ENCODE peak calls at places on chromosomes 5 and 9, in five cellular contexts. D is mammary epithelial cell, Q is PC-9, C is HepG2, Y is AG04450. F is an unnamed sample.

GRCh38 chr5:56530031-56530430 is 285.3 kb upstream of the MAP3K1 start:
- DNase-seq in C (no peak), D (no peak), Y (no peak), Q (no peak), F (no peak)

GRCh38 chr5:96567188-96567587 is 95.0 kb upstream of the CAST start:
- DNase-seq in C (no peak), D (peak), Y (no peak), Q (no peak), F (no peak)

GRCh38 chr9:81632599-81632998 is 56.7 kb downstream of the TLE1 start:
- DNase-seq in D (no peak), C (no peak), Y (no peak), Q (peak), F (no peak)

GRCh38 chr9:114621975-114622609 is 11.0 kb downstream of the TMEM268 start:
- DNase-seq in Y (peak), C (no peak), D (peak), Q (no peak), F (no peak)

GRCh38 chr9:130720762-130721161 is 27.2 kb downstream of the EXOSC2 start:
- DNase-seq in D (no peak), Q (no peak), C (no peak), Y (no peak), F (no peak)

GRCh38 chr9:136551401-136552116 is 5.7 kb upstream of the NOTCH1 start:
- DNase-seq in C (no peak), Y (no peak), D (peak), Q (peak), F (no peak)

GRCh38 chr5:174427304-174427703 is 297.1 kb upstream of the MSX2 start:
- DNase-seq in Q (no peak), Y (no peak), D (no peak), C (no peak), F (no peak)

GRCh38 chr5:95723632-95724369 is 7.3 kb upstream of the RHOBTB3 start:
- DNase-seq in Q (no peak), C (no peak), D (no peak), Y (no peak), F (no peak)

GRCh38 chr5:112475747-112476435 is 56.8 kb upstream of the EPB41L4A start:
- DNase-seq in Y (no peak), Q (no peak), C (no peak), D (peak), F (no peak)

GRCh38 chr5:101390317-101390908 is 487.3 kb upstream of the ST8SIA4 start:
- DNase-seq in D (peak), C (peak), Q (no peak), Y (peak), F (peak)

GRCh38 chr5:31270396-31270795 is 76.9 kb downstream of the CDH6 start:
- DNase-seq in D (no peak), Y (no peak), C (peak), Q (no peak), F (no peak)

GRCh38 chr5:102670224-102670836 is 84.8 kb upstream of the PAM start:
- DNase-seq in D (peak), C (peak), Y (no peak), Q (no peak), F (no peak)

GRCh38 chr5:147223951-147224791 is 10.7 kb upstream of the STK32A start:
- DNase-seq in Y (no peak), C (peak), Q (no peak), D (peak), F (no peak)

GRCh38 chr5:32542216-32543059 is 42.9 kb upstream of the SUB1 start:
- DNase-seq in C (no peak), Y (no peak), D (no peak), Q (no peak), F (no peak)

GRCh38 chr9:81032831-81033230 is 656.5 kb downstream of the TLE1 start:
- DNase-seq in C (no peak), Q (no peak), Y (no peak), D (peak), F (no peak)

GRCh38 chr9:78295177-78295575 is 1.7 kb upstream of the PSAT1 start:
- DNase-seq in Y (no peak), D (no peak), C (no peak), Q (no peak), F (no peak)

GRCh38 chr9:114372971-114373591 is 14.7 kb downstream of the AKNA start:
- DNase-seq in C (no peak), D (no peak), Y (no peak), Q (no peak), F (no peak)

GRCh38 chr5:150320048-150320555 is 17.4 kb upstream of the ARSI start:
- DNase-seq in Q (peak), D (peak), Y (no peak), C (no peak), F (no peak)

GRCh38 chr5:137833463-137833862 is 34.2 kb upstream of the MYOT start:
- DNase-seq in D (peak), Y (no peak), Q (peak), C (peak), F (peak)

GRCh38 chr5:103573411-103573810 is 10.8 kb upstream of the NUDT12 start:
- DNase-seq in C (no peak), Q (no peak), Y (no peak), D (no peak), F (no peak)

GRCh38 chr5:173020643-173021042 is 35.5 kb upstream of the CREBRF start:
- DNase-seq in Q (no peak), C (no peak), D (no peak), Y (no peak), F (no peak)

GRCh38 chr5:140345919-140346347 is 470 bp downstream of the HBEGF start:
- DNase-seq in C (peak), D (peak), Q (peak), Y (no peak), F (no peak)

GRCh38 chr5:53779541-53779981 is 219.1 kb downstream of the NDUFS4 start:
- DNase-seq in Y (peak), C (no peak), D (peak), Q (no peak), F (no peak)

GRCh38 chr5:37047947-37048346 is 171.4 kb downstream of the NIPBL start:
- DNase-seq in C (no peak), D (no peak), Q (no peak), Y (no peak), F (no peak)

GRCh38 chr5:64347308-64347707 is 158.5 kb upstream of the RGS7BP start:
- DNase-seq in Y (no peak), C (no peak), Q (no peak), D (no peak), F (peak)

DNA sequence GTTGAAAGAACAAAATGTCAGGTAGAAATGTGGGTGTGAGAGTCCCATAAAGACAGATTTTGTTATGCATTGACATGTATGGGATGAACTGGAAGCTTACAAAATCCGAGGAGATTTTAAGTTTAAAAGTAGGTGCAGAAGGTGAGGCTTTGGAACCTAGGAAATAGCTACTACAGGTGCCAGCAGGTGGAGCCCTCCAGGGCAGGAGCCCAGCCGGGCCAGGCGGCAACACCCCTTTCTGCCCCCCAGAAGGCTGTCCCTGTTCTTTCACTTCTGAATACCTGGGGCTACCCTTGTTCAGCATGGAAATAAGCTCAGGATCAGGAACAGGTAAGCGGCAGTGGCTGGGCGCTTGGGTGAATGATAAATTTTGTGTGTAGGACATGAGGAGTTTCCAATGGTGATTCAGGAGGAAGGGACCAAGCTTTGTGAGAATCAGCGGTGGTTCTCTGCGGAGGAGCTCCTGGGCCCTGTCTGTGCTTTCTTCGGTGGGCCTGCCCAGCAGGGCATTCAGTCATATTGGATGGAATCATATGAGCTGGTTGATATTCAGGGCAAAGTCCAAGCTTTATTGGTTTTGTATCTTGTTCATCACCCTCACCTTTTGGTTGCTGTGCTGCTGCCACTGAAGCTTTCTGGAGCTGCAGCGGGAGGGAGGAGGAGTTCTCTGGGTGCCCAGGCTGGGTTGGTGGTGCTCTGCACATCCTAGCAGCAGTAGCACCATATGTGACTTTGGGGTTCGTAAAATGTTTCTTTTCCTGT is 12.3 kb downstream of the PCBD2 start:
- DNase-seq in D (no peak), Q (no peak), Y (no peak), C (peak), F (no peak)
- TF ChIP-seq CTCF in D (peak), Q (peak), Y (peak), C (peak), F (peak)

DNA sequence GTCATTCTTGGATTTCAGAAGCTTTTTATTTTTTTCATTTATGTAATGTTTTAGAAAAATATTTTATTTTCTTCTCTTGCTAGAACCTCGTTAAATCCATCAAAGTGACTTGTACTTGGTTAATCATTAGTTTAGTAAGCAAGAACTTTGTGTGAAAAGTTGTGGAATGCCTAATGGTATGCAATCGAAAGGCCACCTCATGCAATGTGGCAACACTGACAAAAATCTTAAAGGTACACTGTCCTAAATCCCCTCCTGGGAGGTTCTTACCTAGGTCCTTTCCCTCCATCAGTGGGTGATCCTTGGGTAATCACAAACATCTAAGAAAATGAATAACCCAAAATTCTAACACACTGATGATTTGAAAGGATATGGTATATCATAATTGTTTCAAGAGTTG is 304.2 kb downstream of the DNAH5 start:
- DNase-seq in Y (no peak), Q (no peak), D (no peak), C (no peak), F (no peak)
- TF ChIP-seq CTCF in Y (no peak), Q (no peak), D (no peak), C (no peak), F (no peak)

DNA sequence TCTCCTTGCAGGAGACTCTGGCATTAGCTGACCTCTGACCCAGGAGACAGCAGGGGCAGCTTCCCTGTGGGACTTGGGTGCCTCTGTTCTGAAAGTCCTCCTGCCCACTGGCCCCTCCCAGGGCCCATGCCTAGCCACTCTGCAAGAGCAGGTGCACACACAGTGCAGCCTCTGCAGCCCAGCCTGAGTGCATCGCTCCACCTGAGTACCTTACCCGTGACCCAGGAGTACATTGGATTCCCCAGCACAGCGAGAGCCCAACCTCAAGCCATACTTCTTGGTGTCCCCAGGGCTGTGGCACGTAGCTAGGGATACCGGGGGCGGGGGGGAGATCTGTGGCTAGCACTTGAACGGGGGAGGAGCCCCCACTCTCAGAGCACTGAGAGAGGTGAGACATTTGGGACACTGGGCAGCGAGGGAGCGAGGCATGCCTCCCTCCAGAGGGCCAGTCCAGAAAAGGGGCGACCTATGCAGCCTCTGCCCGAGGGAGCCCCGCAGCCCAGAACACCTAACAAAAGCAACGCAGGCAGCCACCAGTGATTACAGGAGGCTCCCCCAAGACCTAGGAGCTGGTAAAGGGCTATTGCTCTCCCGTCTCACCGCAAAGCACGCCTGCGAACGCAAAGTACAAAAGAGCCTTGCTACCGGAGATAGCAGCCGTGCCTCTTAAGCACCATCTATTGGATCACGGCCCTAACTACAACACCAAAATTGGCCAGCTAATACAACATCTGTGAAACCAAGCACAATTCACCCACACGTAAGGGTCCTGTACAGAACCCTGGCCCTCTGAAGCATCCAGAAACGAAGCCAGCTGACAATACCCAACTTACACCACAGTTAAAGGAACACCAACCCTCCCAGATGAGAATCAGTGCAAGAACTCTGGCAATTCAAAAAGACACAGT is 826 bp upstream of the PRDM9 start:
- DNase-seq in Q (no peak), Y (no peak), D (no peak), C (peak), F (peak)
- TF ChIP-seq CTCF in Q (peak), Y (no peak), D (peak), C (peak), F (peak)

DNA sequence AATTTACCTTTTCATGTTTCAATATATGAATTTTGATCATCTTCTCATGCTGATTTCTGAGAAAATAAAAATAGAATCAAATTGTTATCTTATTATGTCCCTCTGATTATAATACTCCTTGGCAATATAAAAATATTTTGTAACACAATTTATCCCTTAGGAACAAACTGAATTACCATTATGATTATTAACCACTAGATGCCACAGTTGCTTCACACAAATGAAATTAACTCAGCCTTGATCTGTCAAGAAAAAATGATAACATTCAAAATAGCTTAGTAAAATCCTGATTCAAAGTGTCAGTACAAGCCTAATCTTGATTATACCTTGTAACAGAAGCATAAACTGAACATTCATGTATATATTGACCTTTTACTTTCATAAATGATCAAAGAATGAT is 4.8 kb upstream of the CHSY3 start:
- DNase-seq in D (peak), Y (no peak), Q (no peak), C (no peak), F (peak)
- TF ChIP-seq CTCF in D (peak), Y (peak), Q (peak), C (peak), F (peak)

GRCh38 chr5:134527156-134527960 is 1.9 kb downstream of the JADE2 start:
- DNase-seq in Q (peak), C (peak), D (peak), Y (peak), F (no peak)
- TF ChIP-seq CTCF in Q (peak), C (peak), D (peak), Y (peak), F (peak)

DNA sequence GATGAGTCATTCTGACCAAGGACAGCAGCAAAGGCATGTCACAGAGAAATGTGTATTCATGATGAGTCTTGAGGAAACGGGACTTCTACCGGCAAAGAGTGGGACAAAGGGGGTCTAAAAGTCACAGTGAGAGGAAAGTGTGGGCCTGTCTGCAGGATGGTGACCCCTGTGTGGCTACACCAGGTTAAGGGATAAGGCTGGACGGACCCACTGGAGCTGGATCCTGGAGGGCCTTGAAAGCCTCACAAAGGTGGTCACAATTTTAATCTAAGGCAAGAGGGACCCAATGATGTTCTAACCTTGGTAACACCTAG is 176.5 kb downstream of the CDK5RAP2 start:
- DNase-seq in Y (no peak), C (peak), Q (no peak), D (no peak), F (no peak)
- TF ChIP-seq CTCF in Y (no peak), C (no peak), Q (no peak), D (no peak), F (no peak)

DNA sequence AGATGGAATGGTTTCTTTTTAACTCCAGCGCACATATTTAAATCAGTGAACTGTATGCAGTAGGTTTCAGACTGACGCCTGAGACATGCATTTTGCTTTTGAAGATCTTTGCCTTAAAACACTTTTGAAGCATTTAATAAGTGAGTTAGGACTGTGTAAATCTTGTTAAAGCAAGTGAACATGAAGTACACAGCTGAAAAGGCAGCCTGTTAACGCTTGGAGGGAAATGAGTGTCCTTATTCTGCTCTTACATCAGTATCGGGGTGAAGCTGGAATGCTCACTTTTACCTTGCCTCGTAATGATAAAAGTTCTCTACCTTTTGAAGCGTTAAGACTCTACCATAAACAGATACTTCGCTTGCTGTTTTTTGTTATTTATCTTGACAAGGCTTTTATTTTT is 552.2 kb downstream of the ZNF608 start:
- DNase-seq in D (no peak), C (no peak), Y (no peak), Q (no peak), F (no peak)
- TF ChIP-seq CTCF in D (no peak), C (no peak), Y (no peak), Q (no peak), F (no peak)

DNA sequence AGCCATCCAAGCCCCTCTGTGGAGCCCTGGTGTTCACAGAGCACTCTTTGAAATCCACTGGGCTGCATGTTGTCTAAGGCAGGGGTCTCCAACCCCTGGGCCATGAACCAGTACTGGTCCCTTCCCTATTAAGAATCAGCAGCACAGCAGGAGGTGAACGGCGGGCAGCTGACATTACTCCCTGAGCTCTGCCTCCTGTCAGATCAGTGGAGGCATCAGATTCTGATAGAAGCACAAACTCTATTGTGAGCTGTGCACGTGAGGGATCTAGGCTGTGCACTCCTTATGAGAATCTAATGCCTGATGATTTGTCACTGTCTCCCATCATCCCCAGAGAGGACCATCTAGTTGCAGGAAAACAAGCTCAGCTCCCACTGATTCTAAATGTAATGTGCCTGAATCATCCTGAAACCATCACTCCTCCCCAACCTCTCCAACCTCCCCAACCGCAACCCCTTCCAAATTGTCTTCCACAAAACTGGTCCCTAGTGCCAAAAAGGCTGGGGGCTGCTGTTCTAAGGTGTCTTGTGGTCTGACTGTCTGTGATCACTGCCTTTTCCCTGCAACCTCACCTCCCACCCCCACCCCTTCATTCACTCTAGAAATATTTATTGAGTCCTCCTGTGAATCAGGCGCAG is 171.4 kb upstream of the RAI14 start:
- DNase-seq in D (no peak), Y (no peak), Q (no peak), C (no peak), F (no peak)
- TF ChIP-seq CTCF in D (no peak), Y (no peak), Q (no peak), C (no peak), F (no peak)

F was measured in LNCaP clone FGC.